ENCODE peak calls at places on chromosomes 1 and 21, in four cellular contexts. F is K562, W is HepG2, D is HCT116. O is an unnamed sample.

GRCh38 chr1:109639841-109640184 is 16.1 kb upstream of the GSTM4 start:
- DNase-seq in W (no peak), F (no peak), D (no peak), O (no peak)

GRCh38 chr1:151898519-151898991 is 10.8 kb downstream of the THEM4 start:
- DNase-seq in D (no peak), W (no peak), F (no peak), O (no peak)

GRCh38 chr1:176617881-176618280 is 154.9 kb downstream of the PAPPA2 start:
- DNase-seq in F (no peak), D (no peak), W (no peak), O (no peak)

GRCh38 chr1:103156966-103157365 is 48.6 kb upstream of the COL11A1 start:
- DNase-seq in W (no peak), F (no peak), D (no peak), O (no peak)

GRCh38 chr1:8598060-8598724 is 219.2 kb downstream of the RERE start:
- DNase-seq in W (peak), D (no peak), F (no peak), O (peak)

GRCh38 chr1:159854101-159854692 is 8.3 kb downstream of the VSIG8 start:
- DNase-seq in W (no peak), F (no peak), D (no peak), O (peak)

GRCh38 chr1:17861685-17862084 is 106.6 kb downstream of the ACTL8 start:
- DNase-seq in F (peak), W (no peak), D (no peak), O (peak)

GRCh38 chr1:82807563-82807962 is 1006.8 kb downstream of the ADGRL2 start:
- DNase-seq in W (no peak), F (no peak), D (no peak), O (no peak)

GRCh38 chr1:119475866-119476439 is 31.1 kb upstream of the HSD3B1 start:
- DNase-seq in D (peak), F (peak), W (peak), O (peak)

GRCh38 chr21:29888437-29888836 is 51.4 kb downstream of the GRIK1 start:
- DNase-seq in F (no peak), D (no peak), W (no peak), O (no peak)

GRCh38 chr1:228379165-228379460 is 27.5 kb downstream of the TRIM11 start:
- DNase-seq in F (no peak), W (no peak), D (no peak), O (no peak)

GRCh38 chr1:30419246-30419720 is 304.1 kb downstream of the MATN1 start:
- DNase-seq in W (no peak), D (no peak), F (no peak), O (no peak)

GRCh38 chr1:6688757-6689156 is 12.9 kb downstream of the DNAJC11 start:
- DNase-seq in F (no peak), W (no peak), D (no peak), O (no peak)

GRCh38 chr1:156935719-156936118 is 15.3 kb downstream of the LRRC71 start:
- DNase-seq in F (no peak), D (no peak), W (no peak), O (no peak)

GRCh38 chr1:18965206-18966173 is 9.0 kb upstream of the IFFO2 start:
- DNase-seq in F (no peak), W (no peak), D (no peak), O (no peak)

GRCh38 chr1:247331172-247331525 is 518 bp downstream of the ZNF496 start:
- DNase-seq in W (peak), D (peak), F (peak), O (peak)

GRCh38 chr1:115402753-115403184 is 64.7 kb upstream of the NGF start:
- DNase-seq in F (no peak), W (no peak), D (no peak), O (no peak)

DNA sequence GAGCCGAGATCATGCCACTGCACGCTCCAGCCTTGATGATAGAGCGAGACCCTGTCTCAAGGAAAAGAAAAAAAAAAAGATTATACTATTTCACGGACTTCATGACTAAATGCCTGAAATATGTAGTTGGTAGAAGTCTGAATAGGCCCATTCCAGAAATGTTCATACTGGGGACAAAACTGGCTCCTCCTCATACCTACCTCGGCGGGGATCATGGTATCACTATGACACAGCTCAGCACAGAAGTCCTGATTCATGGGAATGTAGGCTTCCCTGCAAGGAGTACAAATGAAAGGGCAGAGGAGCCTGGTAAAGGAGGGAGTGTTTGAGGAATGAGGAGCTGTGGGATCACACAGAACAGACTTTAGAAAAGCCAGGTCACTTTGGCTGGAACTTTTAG is 5.0 kb downstream of the SPATA46 start:
- DNase-seq in W (no peak), D (no peak), F (no peak), O (no peak)
- TF ChIP-seq ELF1 in W (no peak), D (no peak), F (no peak), O (no peak)

DNA sequence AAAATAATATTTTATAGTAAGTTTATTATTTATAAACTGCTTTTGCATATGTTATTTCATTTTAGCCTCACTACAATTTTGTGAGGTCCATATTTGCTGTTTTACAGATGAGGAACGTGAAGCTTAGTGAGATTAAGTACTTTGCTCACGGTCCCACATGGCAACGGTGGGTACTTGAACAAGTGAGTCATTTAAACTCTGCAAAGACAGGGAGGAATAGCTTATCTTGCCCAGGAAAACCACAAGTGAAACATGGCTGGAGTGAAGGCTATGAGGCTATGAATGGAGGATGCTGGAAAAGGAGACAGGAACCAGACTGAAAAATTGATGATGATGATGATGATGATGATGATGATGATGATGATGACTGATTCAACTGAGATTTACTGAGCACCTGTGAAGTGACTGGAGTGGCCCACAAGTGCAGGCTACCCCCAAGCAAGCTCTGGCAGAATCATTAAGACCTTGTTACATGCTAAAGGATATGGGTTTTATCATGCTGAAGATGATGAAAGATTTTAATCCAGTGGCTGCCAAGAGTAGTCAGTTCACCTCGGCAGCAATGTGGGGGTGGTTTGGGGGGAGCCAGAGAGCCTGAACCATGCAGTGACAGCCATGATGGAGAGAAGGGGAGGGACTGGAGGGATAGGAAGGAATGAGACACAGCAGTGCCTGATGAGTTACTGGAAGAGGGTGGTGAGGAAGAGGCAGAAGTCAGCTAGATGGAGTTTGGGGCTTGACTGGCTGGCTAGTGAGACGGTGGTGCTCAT is 1.4 kb upstream of the ABCA4 start:
- DNase-seq in D (no peak), W (no peak), F (no peak), O (no peak)
- TF ChIP-seq ZBTB33 in D (no peak), W (no peak), F (no peak), O (no peak)

DNA sequence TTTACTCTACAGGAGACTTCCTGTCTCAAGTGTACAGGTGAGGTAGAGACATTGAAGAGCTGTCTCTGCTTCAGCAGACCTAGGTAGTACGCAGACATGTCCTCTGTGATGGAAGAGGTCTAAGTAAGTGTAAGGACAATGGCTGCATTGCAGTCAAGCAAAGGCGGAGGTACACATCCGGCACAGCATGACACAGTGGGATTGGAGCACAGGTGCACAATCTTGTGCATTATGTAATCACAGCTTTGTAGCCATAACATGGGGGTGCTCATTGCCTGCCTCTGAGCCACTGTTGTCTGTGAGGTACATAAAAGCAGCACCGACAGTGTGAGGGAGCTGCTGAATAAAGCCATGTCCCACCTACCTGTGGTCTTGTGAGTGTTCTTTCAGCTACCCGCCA is 66.4 kb upstream of the CCDC190 start:
- DNase-seq in F (no peak), D (no peak), W (no peak), O (no peak)
- TF ChIP-seq ELF1 in F (no peak), D (no peak), W (no peak), O (no peak)

GRCh38 chr1:244030481-244031040 is 20.5 kb upstream of the ZBTB18 start:
- DNase-seq in F (no peak), W (no peak), D (no peak), O (no peak)

GRCh38 chr1:244022859-244023258 is 28.2 kb upstream of the ZBTB18 start:
- DNase-seq in W (no peak), D (no peak), F (no peak), O (no peak)

GRCh38 chr1:244029137-244029536 is 21.9 kb upstream of the ZBTB18 start:
- DNase-seq in W (no peak), D (no peak), F (no peak), O (no peak)

GRCh38 chr1:244028701-244029100 is 22.4 kb upstream of the ZBTB18 start:
- DNase-seq in D (no peak), W (no peak), F (no peak), O (no peak)

DNA sequence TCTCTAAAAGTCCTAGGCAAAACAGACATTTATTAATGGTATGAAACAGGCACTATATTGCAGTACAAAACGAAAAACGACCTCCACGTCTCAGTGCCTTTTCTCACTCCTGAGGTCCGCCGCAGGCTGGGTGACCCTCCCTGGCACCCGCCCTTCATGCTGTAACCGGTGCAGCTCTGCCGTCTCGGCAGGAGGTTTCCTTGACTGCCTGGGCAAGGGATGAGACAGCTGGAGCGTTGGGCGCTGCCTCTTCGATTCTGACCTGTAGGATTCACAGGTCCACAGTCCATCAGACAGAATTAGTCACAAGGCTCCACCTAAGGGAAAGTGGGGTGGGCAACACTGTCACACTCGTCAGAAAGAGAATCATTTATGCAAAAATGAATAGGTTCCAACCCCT is 23.6 kb upstream of the ZBTB18 start:
- DNase-seq in D (no peak), W (no peak), F (no peak), O (no peak)
- TF ChIP-seq ZBTB33 in D (no peak), W (no peak), F (no peak), O (no peak)

GRCh38 chr1:24384251-24385090 is 29.1 kb downstream of the STPG1 start:
- DNase-seq in W (no peak), D (no peak), F (no peak), O (no peak)
- TF ChIP-seq ELF1 in W (no peak), D (no peak), F (no peak), O (no peak)

GRCh38 chr1:212858461-212859265 is 588 bp downstream of the FLVCR1 start:
- DNase-seq in D (no peak), W (peak), F (peak), O (no peak)

GRCh38 chr1:212860713-212861581 is 2.9 kb downstream of the FLVCR1 start:
- DNase-seq in F (peak), D (no peak), W (no peak), O (no peak)

GRCh38 chr1:212867192-212867591 is 9.1 kb downstream of the FLVCR1 start:
- DNase-seq in F (no peak), D (no peak), W (no peak), O (no peak)

GRCh38 chr1:212862111-212862690 is 4.1 kb downstream of the FLVCR1 start:
- DNase-seq in W (no peak), F (no peak), D (no peak), O (no peak)

GRCh38 chr1:212864201-212864600 is 6.1 kb downstream of the FLVCR1 start:
- DNase-seq in F (no peak), D (no peak), W (no peak), O (no peak)
- TF ChIP-seq ZBTB33 in F (no peak), D (no peak), W (no peak), O (no peak)

GRCh38 chr1:183954496-183954895 is 83.0 kb downstream of the COLGALT2 start:
- DNase-seq in F (no peak), D (no peak), W (no peak), O (no peak)

GRCh38 chr1:183957216-183957830 is 80.2 kb downstream of the COLGALT2 start:
- DNase-seq in D (no peak), F (no peak), W (no peak), O (no peak)

GRCh38 chr1:183956559-183957188 is 80.9 kb downstream of the COLGALT2 start:
- DNase-seq in F (peak), D (peak), W (no peak), O (no peak)

GRCh38 chr1:183953031-183953430 is 84.5 kb downstream of the COLGALT2 start:
- DNase-seq in F (no peak), W (no peak), D (no peak), O (no peak)

GRCh38 chr1:183952101-183952500 is 85.4 kb downstream of the COLGALT2 start:
- DNase-seq in F (no peak), W (no peak), D (no peak), O (no peak)
- TF ChIP-seq ELF1 in F (no peak), W (no peak), D (no peak), O (no peak)

GRCh38 chr1:75970631-75971030 is 38.4 kb upstream of the ASB17 start:
- DNase-seq in F (no peak), D (no peak), W (no peak), O (no peak)

GRCh38 chr1:75967719-75968118 is 35.5 kb upstream of the ASB17 start:
- DNase-seq in W (no peak), F (no peak), D (no peak), O (no peak)

GRCh38 chr1:75969550-75969949 is 37.3 kb upstream of the ASB17 start:
- DNase-seq in D (no peak), W (no peak), F (no peak), O (no peak)

DNA sequence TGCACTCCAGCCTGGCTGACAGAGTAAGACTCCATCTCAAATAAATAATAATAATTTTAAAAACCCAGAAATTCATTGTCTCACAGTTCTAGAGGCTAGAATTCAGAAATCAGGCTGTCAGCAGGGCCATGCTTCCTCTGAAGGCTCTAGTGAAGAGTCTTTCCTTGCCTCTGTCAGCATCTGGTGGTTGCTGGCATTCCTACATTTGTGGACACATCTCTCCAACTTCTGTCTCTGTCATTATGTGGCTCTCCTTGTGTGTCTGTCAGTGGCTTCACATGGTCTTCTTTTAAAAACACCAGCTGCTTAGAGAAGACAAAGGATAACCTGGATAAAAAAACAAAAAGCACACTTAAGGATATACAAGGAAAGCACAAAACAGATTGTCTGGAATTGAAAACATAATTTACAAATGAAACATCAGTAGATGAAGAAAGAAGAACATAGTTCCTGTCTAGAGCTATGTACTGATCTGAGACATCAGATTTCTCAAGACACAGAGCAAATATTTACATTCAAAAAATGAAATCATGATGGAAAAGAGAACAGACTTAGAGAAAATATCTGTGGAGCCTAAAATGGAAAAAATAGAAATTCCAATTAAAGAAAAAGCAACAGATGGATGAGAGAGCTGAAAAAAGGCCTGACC is 32.7 kb upstream of the ASB17 start:
- DNase-seq in D (no peak), W (no peak), F (no peak), O (no peak)
- TF ChIP-seq ZBTB33 in D (no peak), W (no peak), F (no peak), O (no peak)

GRCh38 chr1:220316291-220316690 is 44.0 kb upstream of the RAB3GAP2 start:
- DNase-seq in F (no peak), W (no peak), D (no peak), O (no peak)

GRCh38 chr1:220313576-220313975 is 41.3 kb upstream of the RAB3GAP2 start:
- DNase-seq in F (peak), W (no peak), D (no peak), O (no peak)

GRCh38 chr1:220317161-220317560 is 44.9 kb upstream of the RAB3GAP2 start:
- DNase-seq in F (no peak), W (no peak), D (no peak), O (no peak)

GRCh38 chr1:220318673-220319072 is 46.4 kb upstream of the RAB3GAP2 start:
- DNase-seq in F (no peak), D (no peak), W (no peak), O (no peak)

GRCh38 chr1:220315070-220315839 is 43.0 kb upstream of the RAB3GAP2 start:
- DNase-seq in W (no peak), F (no peak), D (no peak), O (no peak)
- TF ChIP-seq ELF1 in W (no peak), F (no peak), D (no peak), O (no peak)

GRCh38 chr1:15459771-15460719 is 3.5 kb downstream of the CELA2A start:
- DNase-seq in W (no peak), D (no peak), F (no peak), O (peak)
- TF ChIP-seq ZBTB33 in W (no peak), D (no peak), F (no peak), O (no peak)

O was measured in SK-N-SH.